ENCODE peak calls at places on chromosomes 12 and 14, in four cellular contexts. One of them, this sample, is unnamed.

GRCh38 chr12:53938276-53939140 is at the start of gene HOXC13:
- DNase-seq in Karpas-422: peak; percentile 71
- DNase-seq in neuronal stem cell: peak; percentile 65
- DNase-seq in RWPE2: peak; percentile 98
- DNase-seq in this sample: peak; percentile 42

GRCh38 chr12:80580254-80580653 is 127.2 kb upstream of the MYF6 start:
- DNase-seq in Karpas-422: no peak
- DNase-seq in neuronal stem cell: no peak
- DNase-seq in RWPE2: no peak
- DNase-seq in this sample: no peak

GRCh38 chr12:128644664-128645296 is 179.0 kb downstream of the SLC15A4 start:
- DNase-seq in Karpas-422: peak; percentile 71
- DNase-seq in neuronal stem cell: peak; percentile 39
- DNase-seq in RWPE2: no peak
- DNase-seq in this sample: no peak

GRCh38 chr12:122304924-122305323 is 38.6 kb upstream of the VPS33A start:
- DNase-seq in Karpas-422: no peak
- DNase-seq in neuronal stem cell: no peak
- DNase-seq in RWPE2: no peak
- DNase-seq in this sample: no peak

GRCh38 chr12:7642876-7643309 is 22.8 kb downstream of the APOBEC1 start:
- DNase-seq in Karpas-422: peak; percentile 82
- DNase-seq in neuronal stem cell: no peak
- DNase-seq in RWPE2: no peak
- DNase-seq in this sample: no peak

GRCh38 chr12:124927325-124928094 is 13.1 kb upstream of the UBC start:
- DNase-seq in Karpas-422: peak; percentile 96
- DNase-seq in neuronal stem cell: peak; percentile 91
- DNase-seq in RWPE2: peak; percentile 91
- DNase-seq in this sample: peak; percentile 90

GRCh38 chr12:89493650-89494302 is 30.8 kb downstream of the GALNT4 start:
- DNase-seq in Karpas-422: peak; percentile 48
- DNase-seq in neuronal stem cell: no peak
- DNase-seq in RWPE2: no peak
- DNase-seq in this sample: no peak

GRCh38 chr14:67446371-67447032 is 34.5 kb upstream of the PLEK2 start:
- DNase-seq in Karpas-422: no peak
- DNase-seq in neuronal stem cell: no peak
- DNase-seq in RWPE2: no peak
- DNase-seq in this sample: peak; percentile 69

GRCh38 chr12:107014050-107014449 is 27.1 kb upstream of the MTERF2 start:
- DNase-seq in Karpas-422: peak; percentile 46
- DNase-seq in neuronal stem cell: no peak
- DNase-seq in RWPE2: no peak
- DNase-seq in this sample: peak; percentile 36

GRCh38 chr12:106304001-106304421 is 1.5 kb downstream of the TCP11L2 start:
- DNase-seq in Karpas-422: peak; percentile 55
- DNase-seq in neuronal stem cell: no peak
- DNase-seq in RWPE2: no peak
- DNase-seq in this sample: peak; percentile 70

GRCh38 chr12:122029620-122030426 is 8.1 kb downstream of the BCL7A start:
- DNase-seq in Karpas-422: peak; percentile 68
- DNase-seq in neuronal stem cell: no peak
- DNase-seq in RWPE2: no peak
- DNase-seq in this sample: peak; percentile 41

GRCh38 chr12:52608161-52608560 is 6.9 kb upstream of the KRT72 start:
- DNase-seq in Karpas-422: no peak
- DNase-seq in neuronal stem cell: no peak
- DNase-seq in RWPE2: peak; percentile 31
- DNase-seq in this sample: no peak

GRCh38 chr14:35406811-35407630 is 2.5 kb upstream of the NFKBIA start:
- DNase-seq in Karpas-422: peak; percentile 84
- DNase-seq in neuronal stem cell: peak; percentile 36
- DNase-seq in RWPE2: no peak
- DNase-seq in this sample: no peak

GRCh38 chr14:73916324-73916723 is 29.7 kb downstream of the ZNF410 start:
- DNase-seq in Karpas-422: no peak
- DNase-seq in neuronal stem cell: no peak
- DNase-seq in RWPE2: no peak
- DNase-seq in this sample: no peak

GRCh38 chr14:68780358-68781160 is 12.3 kb downstream of the ZFP36L1 start:
- DNase-seq in Karpas-422: no peak
- DNase-seq in neuronal stem cell: no peak
- DNase-seq in RWPE2: no peak
- DNase-seq in this sample: no peak

GRCh38 chr12:77003961-77004360 is 61.4 kb downstream of the E2F7 start:
- DNase-seq in Karpas-422: no peak
- DNase-seq in neuronal stem cell: no peak
- DNase-seq in RWPE2: no peak
- DNase-seq in this sample: no peak

GRCh38 chr12:89494411-89495231 is 30.0 kb downstream of the GALNT4 start:
- DNase-seq in Karpas-422: no peak
- DNase-seq in neuronal stem cell: no peak
- DNase-seq in RWPE2: no peak
- DNase-seq in this sample: no peak

GRCh38 chr14:55398679-55399078 is 13.0 kb downstream of the ATG14 start:
- DNase-seq in Karpas-422: no peak
- DNase-seq in neuronal stem cell: no peak
- DNase-seq in RWPE2: peak; percentile 70
- DNase-seq in this sample: no peak

GRCh38 chr12:105967038-105967776 is 171.5 kb downstream of the NUAK1 start:
- DNase-seq in Karpas-422: no peak
- DNase-seq in neuronal stem cell: no peak
- DNase-seq in RWPE2: no peak
- DNase-seq in this sample: no peak

GRCh38 chr12:113310489-113310888 is 24.4 kb downstream of the SLC8B1 start:
- DNase-seq in Karpas-422: peak; percentile 54
- DNase-seq in neuronal stem cell: no peak
- DNase-seq in RWPE2: no peak
- DNase-seq in this sample: no peak

GRCh38 chr12:52441320-52441911 is 7.2 kb upstream of the KRT75 start:
- DNase-seq in Karpas-422: peak; percentile 51
- DNase-seq in neuronal stem cell: no peak
- DNase-seq in RWPE2: peak; percentile 78
- DNase-seq in this sample: no peak

GRCh38 chr12:121799175-121799841 is 4.5 kb upstream of the SETD1B start:
- DNase-seq in Karpas-422: peak; percentile 78
- DNase-seq in neuronal stem cell: no peak
- DNase-seq in RWPE2: peak; percentile 81
- DNase-seq in this sample: peak; percentile 76

GRCh38 chr12:132550830-132551229 is 59.6 kb downstream of the LRCOL1 start:
- DNase-seq in Karpas-422: no peak
- DNase-seq in neuronal stem cell: no peak
- DNase-seq in RWPE2: no peak
- DNase-seq in this sample: no peak

GRCh38 chr12:39532448-39532847 is 87.2 kb downstream of the ABCD2 start:
- DNase-seq in Karpas-422: no peak
- DNase-seq in neuronal stem cell: no peak
- DNase-seq in RWPE2: no peak
- DNase-seq in this sample: no peak

GRCh38 chr12:57091633-57092528 is 3.0 kb downstream of the NAB2 start:
- DNase-seq in Karpas-422: peak; percentile 40
- DNase-seq in neuronal stem cell: no peak
- DNase-seq in RWPE2: no peak
- DNase-seq in this sample: no peak

GRCh38 chr12:114711689-114712152 is 27.7 kb upstream of the TBX3 start:
- DNase-seq in Karpas-422: no peak
- DNase-seq in neuronal stem cell: no peak
- DNase-seq in RWPE2: no peak
- DNase-seq in this sample: peak; percentile 33

GRCh38 chr12:81077686-81078441 is at the start of gene ACSS3:
- DNase-seq in Karpas-422: no peak
- DNase-seq in neuronal stem cell: peak; percentile 80
- DNase-seq in RWPE2: no peak
- DNase-seq in this sample: peak; percentile 85

GRCh38 chr12:113222730-113223531 is 1.7 kb downstream of the TPCN1 start:
- DNase-seq in Karpas-422: peak; percentile 66
- DNase-seq in neuronal stem cell: no peak
- DNase-seq in RWPE2: no peak
- DNase-seq in this sample: peak; percentile 89

GRCh38 chr14:71021347-71022014 is 114.2 kb downstream of the PCNX1 start:
- DNase-seq in Karpas-422: no peak
- DNase-seq in neuronal stem cell: no peak
- DNase-seq in RWPE2: no peak
- DNase-seq in this sample: no peak

GRCh38 chr12:72273499-72273837 is 1.3 kb downstream of the TRHDE start:
- DNase-seq in Karpas-422: no peak
- DNase-seq in neuronal stem cell: no peak
- DNase-seq in RWPE2: no peak
- DNase-seq in this sample: no peak

GRCh38 chr12:54439521-54440255 is 20.6 kb upstream of the ITGA5 start:
- DNase-seq in Karpas-422: peak; percentile 75
- DNase-seq in neuronal stem cell: no peak
- DNase-seq in RWPE2: no peak
- DNase-seq in this sample: peak; percentile 22

GRCh38 chr14:22268875-22269274 is 320.1 kb downstream of the DAD1 start:
- DNase-seq in Karpas-422: peak; percentile 73
- DNase-seq in neuronal stem cell: no peak
- DNase-seq in RWPE2: no peak
- DNase-seq in this sample: no peak

GRCh38 chr14:102928412-102929348 is 6.2 kb downstream of the AMN start:
- DNase-seq in Karpas-422: peak; percentile 98
- DNase-seq in neuronal stem cell: peak; percentile 66
- DNase-seq in RWPE2: peak; percentile 72
- DNase-seq in this sample: peak; percentile 76

DNA sequence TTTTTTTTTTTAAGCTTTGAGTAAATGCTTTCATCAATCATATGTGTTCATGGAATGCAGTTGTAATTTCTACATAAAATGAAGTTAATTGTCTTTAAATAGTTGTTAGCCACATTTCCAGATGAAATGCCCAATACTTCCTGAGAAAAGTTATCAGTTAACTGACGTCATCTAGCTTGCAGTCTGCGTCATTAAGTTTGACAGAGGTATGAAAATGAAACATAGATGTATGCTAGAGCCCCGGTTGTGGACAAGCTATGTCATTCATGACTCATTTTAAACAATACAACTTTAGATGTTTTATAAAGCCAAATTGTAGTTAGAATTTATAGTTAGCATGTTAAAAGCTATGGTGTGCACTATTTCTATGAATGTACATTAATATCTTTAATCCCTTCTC is 90.7 kb downstream of the PLEKHA5 start:
- DNase-seq in Karpas-422: no peak
- DNase-seq in neuronal stem cell: no peak
- DNase-seq in RWPE2: no peak
- DNase-seq in this sample: no peak
- H3K27ac ChIP-seq in Karpas-422: peak overlapping the region; percentile 3
- H3K27ac ChIP-seq in neuronal stem cell: no peak overlapping the region
- H3K27ac ChIP-seq in RWPE2: no peak overlapping the region
- H3K27ac ChIP-seq in this sample: no peak overlapping the region

DNA sequence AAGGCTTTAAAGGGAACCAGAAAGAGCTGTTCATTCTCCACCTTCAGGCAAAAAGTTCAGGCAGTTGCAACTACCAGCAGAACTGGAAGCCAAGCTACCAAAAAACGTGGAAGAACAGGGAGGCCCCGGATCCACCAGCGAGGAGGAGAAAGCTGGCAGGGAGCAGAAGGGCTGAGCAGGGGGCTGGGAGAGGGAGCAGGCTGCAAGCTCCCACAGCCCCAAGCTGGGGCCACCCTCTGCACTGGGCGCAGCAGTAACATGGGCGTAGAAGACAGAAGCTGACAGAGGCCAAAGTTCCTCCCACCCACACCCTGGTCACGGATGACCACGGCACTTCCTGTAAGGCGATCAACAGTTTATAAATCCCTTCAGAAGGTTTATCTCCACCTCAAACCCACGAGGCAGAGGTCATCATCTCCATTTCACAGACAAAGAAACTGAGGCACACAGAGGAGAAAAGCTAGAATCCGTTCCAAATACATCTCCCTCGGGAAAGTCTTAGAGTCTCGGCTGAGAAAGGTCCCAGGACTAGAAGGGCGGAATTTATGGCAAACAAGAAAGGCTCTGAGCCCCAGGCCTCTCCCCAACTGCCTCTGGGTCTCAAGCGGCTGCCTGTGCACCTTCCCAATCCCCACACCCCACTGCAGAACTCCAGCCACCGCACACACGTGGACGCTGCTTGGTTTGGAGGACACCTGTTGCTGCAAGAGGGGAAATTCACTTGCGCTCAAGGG is 1.8 kb downstream of the CCDC85C start:
- DNase-seq in Karpas-422: no peak
- DNase-seq in neuronal stem cell: no peak
- DNase-seq in RWPE2: no peak
- DNase-seq in this sample: peak; percentile 66
- H3K4me1 ChIP-seq in Karpas-422: peaks cover 10% of the 10 kb centered on the region
- H3K4me1 ChIP-seq in neuronal stem cell: peaks cover 54% of the 10 kb centered on the region
- H3K4me1 ChIP-seq in RWPE2: peaks cover 26% of the 10 kb centered on the region
- H3K4me1 ChIP-seq in this sample: peaks cover 48% of the 10 kb centered on the region

DNA sequence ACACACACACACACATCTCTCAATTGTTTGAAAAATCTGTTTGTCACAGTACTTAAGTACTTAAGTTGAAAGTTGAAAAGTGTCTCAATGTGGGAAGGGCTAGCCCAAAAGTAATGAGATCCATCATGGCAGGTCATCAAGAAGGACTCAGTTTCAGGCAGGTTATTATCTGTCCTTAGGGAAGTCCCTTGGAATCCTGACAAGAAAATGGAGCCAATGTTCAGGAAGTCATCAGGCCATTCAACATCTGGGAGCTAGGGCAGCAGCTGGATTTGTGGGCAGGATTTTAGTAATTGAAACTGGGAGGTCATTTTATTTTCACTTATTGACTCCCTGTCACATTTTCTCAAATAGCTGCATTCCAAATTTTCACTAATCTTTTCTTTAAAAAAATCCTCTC is 56.1 kb downstream of the MSRB3 start:
- DNase-seq in Karpas-422: no peak
- DNase-seq in neuronal stem cell: no peak
- DNase-seq in RWPE2: no peak
- DNase-seq in this sample: no peak
- H3K27ac ChIP-seq in Karpas-422: no peak overlapping the region
- H3K27ac ChIP-seq in neuronal stem cell: no peak overlapping the region
- H3K27ac ChIP-seq in RWPE2: peak overlapping the region; percentile 40
- H3K27ac ChIP-seq in this sample: no peak overlapping the region

GRCh38 chr12:22458301-22458917 is 85.9 kb downstream of the C2CD5 start:
- DNase-seq in Karpas-422: no peak
- DNase-seq in neuronal stem cell: no peak
- DNase-seq in RWPE2: no peak
- DNase-seq in this sample: no peak

GRCh38 chr12:22461786-22462185 is 82.6 kb downstream of the C2CD5 start:
- DNase-seq in Karpas-422: no peak
- DNase-seq in neuronal stem cell: no peak
- DNase-seq in RWPE2: no peak
- DNase-seq in this sample: no peak

DNA sequence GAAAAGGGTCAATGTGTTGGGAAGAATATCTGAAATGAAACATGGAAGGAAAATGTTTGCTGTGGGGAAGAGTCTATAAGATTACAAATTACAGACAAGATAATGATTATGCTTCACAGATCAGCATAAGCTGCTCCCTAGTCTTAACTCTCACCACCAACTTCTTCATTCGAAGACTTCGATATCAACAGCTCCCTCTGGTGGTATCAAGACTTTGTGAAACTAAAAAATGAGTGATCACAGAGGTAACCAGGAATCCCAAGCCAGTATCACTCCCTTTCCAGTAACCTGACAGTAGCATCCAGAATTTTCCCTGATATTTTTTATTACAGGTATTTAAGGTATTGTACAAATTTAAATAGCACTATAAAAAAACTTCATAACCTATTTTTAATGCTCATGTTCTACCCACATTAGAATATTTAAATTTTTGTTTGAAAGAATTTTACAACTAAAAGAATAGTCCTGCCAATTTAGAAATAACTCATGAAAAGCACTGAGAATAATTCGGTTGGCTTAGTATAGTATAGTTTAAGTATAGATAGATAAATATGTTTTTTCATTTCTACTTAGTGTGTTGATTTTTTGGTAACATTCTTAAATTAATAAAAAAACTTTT is 84.4 kb downstream of the C2CD5 start:
- DNase-seq in Karpas-422: peak; percentile 85
- DNase-seq in neuronal stem cell: peak; percentile 12
- DNase-seq in RWPE2: no peak
- DNase-seq in this sample: no peak
- H3K4me1 ChIP-seq in Karpas-422: peaks cover 15% of the 10 kb centered on the region
- H3K4me1 ChIP-seq in neuronal stem cell: no peaks in the 10 kb centered on the region
- H3K4me1 ChIP-seq in RWPE2: no peaks in the 10 kb centered on the region
- H3K4me1 ChIP-seq in this sample: no peaks in the 10 kb centered on the region